ENCODE peak calls at places on chromosomes 5 and 9, in five cellular contexts. K, S, C, V and O are unnamed samples.

GRCh38 chr5:18236386-18236785 is 602.1 kb downstream of the TAF11L14 start:
- DNase-seq in V (no peak), S (no peak), C (no peak), K (no peak), O (peak; percentile 19)

GRCh38 chr5:172840077-172840777 is 6.2 kb downstream of the ERGIC1 start:
- DNase-seq in K (no peak), V (no peak), C (no peak), S (no peak), O (peak; percentile 40)

GRCh38 chr9:757246-757881 is 84.1 kb upstream of the DMRT1 start:
- DNase-seq in C (peak; percentile 75), S (no peak), V (no peak), K (peak; percentile 74), O (peak; percentile 85)

GRCh38 chr9:109063765-109064164 is 50.5 kb upstream of the CTNNAL1 start:
- DNase-seq in V (no peak), C (no peak), S (no peak), K (peak; percentile 4), O (peak; percentile 55)

GRCh38 chr5:87361536-87362213 is 51.1 kb downstream of the CCNH start:
- DNase-seq in C (peak; percentile 53), K (no peak), V (no peak), S (no peak), O (peak; percentile 16)

GRCh38 chr9:113523421-113524141 is 60.1 kb downstream of the RGS3 start:
- DNase-seq in S (no peak), V (peak; percentile 48), C (no peak), K (no peak), O (peak; percentile 30)

GRCh38 chr9:101792475-101792874 is 54.0 kb upstream of the GRIN3A start:
- DNase-seq in V (no peak), C (no peak), S (no peak), K (no peak), O (no peak)

GRCh38 chr5:11227064-11227463 is 466.0 kb upstream of the DAP start:
- DNase-seq in C (no peak), K (no peak), V (no peak), S (no peak), O (no peak)

GRCh38 chr5:22372376-22372775 is 480.8 kb downstream of the CDH12 start:
- DNase-seq in V (no peak), C (peak; percentile 51), K (peak; percentile 8), S (no peak), O (no peak)

GRCh38 chr5:67435007-67435406 is 238.4 kb upstream of the CD180 start:
- DNase-seq in K (no peak), V (no peak), S (no peak), C (no peak), O (no peak)

GRCh38 chr5:76785493-76785892 is 33.3 kb upstream of the F2RL1 start:
- DNase-seq in C (no peak), K (peak; percentile 46), S (no peak), V (no peak), O (peak; percentile 37)

GRCh38 chr5:81393783-81394718 is at the start of gene ACOT12:
- DNase-seq in S (no peak), C (peak; percentile 32), K (peak; percentile 24), V (no peak), O (peak; percentile 30)

GRCh38 chr9:75200892-75201470 is 112.7 kb downstream of the OSTF1 start:
- DNase-seq in K (peak; percentile 69), S (no peak), V (no peak), C (peak; percentile 66), O (peak; percentile 76)
- TF ChIP-seq CTCF in K (peak; percentile 63), S (peak; percentile 31), V (peak; percentile 31), C (peak; percentile 61), O (peak; percentile 59)

GRCh38 chr9:93945400-93946337 is 9.5 kb downstream of the BARX1 start:
- DNase-seq in K (no peak), C (no peak), S (no peak), V (no peak), O (no peak)
- H3K4me3 ChIP-seq in K (no peak overlapping the region), C (no peak overlapping the region), S (no peak overlapping the region), V (no peak overlapping the region), O (no peak overlapping the region)

GRCh38 chr9:91770229-91770628 is 179.8 kb downstream of the ROR2 start:
- DNase-seq in K (no peak), V (no peak), C (no peak), S (no peak), O (no peak)
- TF ChIP-seq CTCF in K (no peak), V (no peak), C (no peak), S (no peak), O (no peak)

GRCh38 chr5:116864157-116864837 is 289.7 kb upstream of the SEMA6A start:
- DNase-seq in V (no peak), C (no peak), S (no peak), K (no peak), O (peak; percentile 2)
- H3K4me3 ChIP-seq in V (no peak overlapping the region), C (no peak overlapping the region), S (no peak overlapping the region), K (no peak overlapping the region), O (no peak overlapping the region)

GRCh38 chr5:171207256-171207866 is 101.7 kb upstream of the TLX3 start:
- DNase-seq in C (peak; percentile 66), K (peak; percentile 71), V (no peak), S (no peak), O (peak; percentile 67)
- TF ChIP-seq CTCF in C (peak; percentile 59), K (peak; percentile 70), V (no peak), S (peak; percentile 40), O (peak; percentile 69)

GRCh38 chr9:137163101-137163661 is 6.7 kb downstream of the LRRC26 start:
- DNase-seq in V (no peak), S (no peak), C (no peak), K (no peak), O (peak; percentile 26)
- H3K4me3 ChIP-seq in V (no peak overlapping the region), S (peak overlapping the region; percentile 37), C (no peak overlapping the region), K (no peak overlapping the region), O (peak overlapping the region; percentile 20)

GRCh38 chr5:52799358-52799982 is 11.8 kb downstream of the ITGA1 start:
- DNase-seq in V (peak; percentile 32), C (peak; percentile 86), K (peak; percentile 90), S (no peak), O (peak; percentile 98)

GRCh38 chr5:52799983-52800393 is 12.3 kb downstream of the ITGA1 start:
- DNase-seq in K (peak; percentile 96), V (peak; percentile 92), S (no peak), C (peak; percentile 94), O (peak; percentile 97)

GRCh38 chr5:52798952-52799351 is 11.2 kb downstream of the ITGA1 start:
- DNase-seq in S (no peak), C (no peak), K (no peak), V (no peak), O (no peak)

GRCh38 chr5:52801329-52801728 is 13.6 kb downstream of the ITGA1 start:
- DNase-seq in V (no peak), S (no peak), K (no peak), C (peak; percentile 25), O (peak; percentile 54)

DNA sequence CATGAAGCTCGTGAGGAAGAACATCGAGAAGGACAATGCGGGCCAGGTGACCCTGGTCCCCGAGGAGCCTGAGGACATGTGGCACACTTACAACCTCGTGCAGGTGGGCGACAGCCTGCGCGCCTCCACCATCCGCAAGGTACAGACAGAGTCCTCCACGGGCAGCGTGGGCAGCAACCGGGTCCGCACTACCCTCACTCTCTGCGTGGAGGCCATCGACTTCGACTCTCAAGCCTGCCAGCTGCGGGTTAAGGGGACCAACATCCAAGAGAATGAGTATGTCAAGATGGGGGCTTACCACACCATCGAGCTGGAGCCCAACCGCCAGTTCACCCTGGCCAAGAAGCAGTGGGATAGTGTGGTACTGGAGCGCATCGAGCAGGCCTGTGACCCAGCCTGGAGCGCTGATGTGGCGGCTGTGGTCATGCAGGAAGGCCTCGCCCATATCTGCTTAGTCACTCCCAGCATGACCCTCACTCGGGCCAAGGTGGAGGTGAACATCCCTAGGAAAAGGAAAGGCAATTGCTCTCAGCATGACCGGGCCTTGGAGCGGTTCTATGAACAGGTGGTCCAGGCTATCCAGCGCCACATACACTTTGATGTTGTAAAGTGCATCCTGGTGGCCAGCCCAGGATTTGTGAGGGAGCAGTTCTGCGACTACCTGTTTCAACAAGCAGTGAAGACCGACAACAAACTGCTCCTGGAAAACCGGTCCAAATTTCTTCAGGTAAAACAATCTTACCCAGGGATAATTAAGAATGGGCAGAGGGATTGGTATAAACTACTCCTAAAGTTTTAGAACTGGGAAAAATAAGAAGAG is 12.9 kb downstream of the ITGA1 start:
- DNase-seq in C (peak; percentile 68), K (peak; percentile 64), V (peak; percentile 49), S (no peak), O (peak; percentile 84)
- TF ChIP-seq CTCF in C (no peak), K (peak; percentile 6), V (no peak), S (no peak), O (peak; percentile 39)

DNA sequence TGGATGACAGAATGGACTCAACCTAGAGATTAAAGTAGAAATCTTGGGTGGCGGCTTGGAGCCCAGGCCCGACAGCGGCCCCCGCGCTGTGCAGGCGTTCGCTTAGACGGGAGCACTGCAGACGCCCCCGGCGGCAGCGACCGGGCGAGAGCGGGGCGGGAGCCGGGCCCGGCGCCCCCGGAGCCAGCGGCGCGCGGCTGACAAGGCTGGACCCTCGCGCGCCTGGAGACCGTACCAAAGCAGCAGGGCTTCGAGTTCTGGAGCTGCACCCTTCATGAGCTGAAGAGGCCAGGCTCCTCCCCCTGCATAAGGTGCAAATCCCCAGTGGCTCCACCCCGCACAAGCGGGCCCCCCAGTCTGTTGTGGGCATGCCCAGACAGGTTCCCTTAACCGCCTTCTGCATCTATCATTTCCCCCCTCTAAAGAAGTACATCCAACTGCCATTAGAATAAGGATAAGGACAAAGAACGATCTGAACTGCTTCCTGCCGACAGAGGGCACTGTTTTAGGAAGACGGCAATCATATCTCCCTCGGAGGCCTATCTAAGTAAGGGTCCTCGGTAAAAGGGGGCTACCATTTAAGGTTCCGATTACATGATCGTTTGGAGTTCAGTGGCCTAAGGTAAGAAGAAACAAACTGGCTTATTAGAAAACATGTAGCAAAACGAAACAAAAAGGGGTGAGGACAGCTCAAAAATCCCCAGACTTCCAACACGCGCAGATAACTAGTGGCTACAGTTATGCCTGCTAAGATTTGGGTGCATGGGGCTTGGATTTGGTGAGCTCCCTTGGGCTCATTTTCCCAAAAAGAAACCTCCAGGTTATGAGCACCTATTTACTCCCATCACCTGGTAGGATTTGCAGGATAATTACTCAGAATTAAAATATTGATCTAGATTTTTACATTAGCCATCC is 66.3 kb downstream of the RGMB start:
- DNase-seq in V (no peak), S (no peak), C (peak; percentile 30), K (peak; percentile 40), O (peak; percentile 53)
- H3K4me3 ChIP-seq in V (no peak overlapping the region), S (no peak overlapping the region), C (no peak overlapping the region), K (peak overlapping the region; percentile 27), O (peak overlapping the region; percentile 44)

GRCh38 chr5:42993516-42994284 is 46.4 kb downstream of the ANXA2R start:
- DNase-seq in V (peak; percentile 30), C (peak; percentile 93), S (no peak), K (peak; percentile 93), O (peak; percentile 89)

GRCh38 chr5:42991477-42992034 is 48.6 kb downstream of the ANXA2R start:
- DNase-seq in S (no peak), K (no peak), V (no peak), C (peak; percentile 49), O (no peak)

GRCh38 chr5:42994285-42995151 is 45.6 kb downstream of the ANXA2R start:
- DNase-seq in V (peak; percentile 87), K (peak; percentile 95), S (no peak), C (peak; percentile 97), O (peak; percentile 96)

GRCh38 chr5:42992035-42992570 is 48.0 kb downstream of the ANXA2R start:
- DNase-seq in S (no peak), C (peak; percentile 95), V (peak; percentile 89), K (peak; percentile 95), O (peak; percentile 92)

GRCh38 chr5:42995152-42995751 is 44.9 kb downstream of the ANXA2R start:
- DNase-seq in C (peak; percentile 71), S (no peak), K (peak; percentile 46), V (no peak), O (peak; percentile 52)
- TF ChIP-seq CTCF in C (no peak), S (no peak), K (no peak), V (no peak), O (no peak)

GRCh38 chr5:149410071-149410470 is 31.0 kb upstream of the IL17B start:
- DNase-seq in V (no peak), S (no peak), C (no peak), K (no peak), O (no peak)
- H3K4me3 ChIP-seq in V (peak overlapping the region; percentile 3), S (peak overlapping the region; percentile 100), C (peak overlapping the region; percentile 26), K (peak overlapping the region; percentile 4), O (no peak overlapping the region)